ENCODE peak calls at places on chromosome 20, in ten cellular contexts. Q is mesendoderm, N is mammary epithelial cell, C is AG04450, X is WERI-Rb-1, W is thoracic aorta, V is astrocyte, F is tibial artery, O is PC-3, Z is suprapubic skin. M is an unnamed sample.

GRCh38 chr20:23050847-23051627 is 1.6 kb upstream of the THBD start:
- DNase-seq in F (peak), X (peak), Z (peak), W (peak), C (peak), V (peak), O (peak), Q (peak), N (peak), M (peak)

GRCh38 chr20:62816879-62817873 is at the start of gene COL9A3:
- DNase-seq in O (no peak), W (no peak), Q (peak), Z (no peak), V (no peak), C (no peak), F (no peak), N (no peak), X (no peak), M (no peak)

GRCh38 chr20:37866051-37866450 is 36.9 kb upstream of the VSTM2L start:
- DNase-seq in N (no peak), Q (no peak), F (peak), C (no peak), W (no peak), Z (no peak), O (no peak), V (no peak), X (no peak), M (no peak)

GRCh38 chr20:59008715-59009336 is 1.8 kb upstream of the CTSZ start:
- DNase-seq in O (no peak), F (peak), N (no peak), X (no peak), Z (no peak), Q (no peak), C (no peak), V (no peak), W (no peak), M (no peak)

GRCh38 chr20:35129647-35130069 is 17.5 kb downstream of the EDEM2 start:
- DNase-seq in O (peak), V (peak), N (peak), F (no peak), C (no peak), X (no peak), Q (no peak), Z (no peak), W (no peak), M (peak)

GRCh38 chr20:61041481-61041880 is 210.6 kb upstream of the CDH4 start:
- DNase-seq in V (no peak), Q (no peak), Z (no peak), X (no peak), O (no peak), N (no peak), W (no peak), C (no peak), F (peak), M (no peak)

GRCh38 chr20:48523191-48523757 is 304.5 kb downstream of the PREX1 start:
- DNase-seq in W (no peak), C (no peak), Q (peak), F (no peak), O (peak), V (peak), Z (no peak), X (no peak), N (peak), M (peak)

GRCh38 chr20:58173091-58173490 is 55.4 kb downstream of the ANKRD60 start:
- DNase-seq in Q (no peak), Z (no peak), F (no peak), X (no peak), N (no peak), W (no peak), O (no peak), V (no peak), C (no peak), M (no peak)

GRCh38 chr20:35146299-35146921 is 726 bp downstream of the EDEM2 start:
- DNase-seq in Q (peak), W (no peak), O (peak), X (peak), Z (peak), N (peak), F (peak), V (no peak), C (no peak), M (no peak)

GRCh38 chr20:39939241-39939865 is 749.7 kb downstream of the MAFB start:
- DNase-seq in Q (no peak), W (no peak), Z (no peak), C (no peak), V (peak), O (no peak), F (no peak), X (no peak), N (no peak), M (peak)

GRCh38 chr20:34615477-34615876 is 57.0 kb downstream of the MAP1LC3A start:
- DNase-seq in Q (no peak), N (peak), F (no peak), Z (no peak), V (peak), W (no peak), O (no peak), X (no peak), C (no peak), M (no peak)

GRCh38 chr20:11389188-11389587 is 528.5 kb upstream of the BTBD3 start:
- DNase-seq in V (peak), F (no peak), C (no peak), O (peak), Z (no peak), W (no peak), N (peak), Q (no peak), X (no peak), M (peak)

GRCh38 chr20:59823030-59823423 is 110.4 kb downstream of the SYCP2 start:
- DNase-seq in N (no peak), Q (no peak), F (no peak), Z (peak), W (no peak), V (no peak), O (no peak), C (no peak), X (no peak), M (no peak)

GRCh38 chr20:63166423-63167020 is 49.4 kb downstream of the YTHDF1 start:
- DNase-seq in N (no peak), W (no peak), F (no peak), X (no peak), O (no peak), Z (no peak), C (no peak), Q (no peak), V (no peak), M (no peak)

GRCh38 chr20:53527196-53527595 is 66.4 kb downstream of the ZNF217 start:
- DNase-seq in X (no peak), Q (no peak), O (no peak), Z (no peak), N (no peak), W (no peak), F (no peak), V (no peak), C (no peak), M (no peak)

GRCh38 chr20:43838703-43839060 is 76.0 kb upstream of the TOX2 start:
- DNase-seq in Z (no peak), Q (no peak), C (no peak), V (no peak), N (no peak), O (no peak), X (no peak), F (no peak), W (no peak), M (no peak)

GRCh38 chr20:19897891-19898290 is 119.3 kb upstream of the NAA20 start:
- DNase-seq in N (no peak), O (peak), X (no peak), Q (no peak), W (no peak), F (no peak), C (no peak), V (no peak), Z (no peak), M (no peak)

GRCh38 chr20:59240006-59240405 is 60.4 kb upstream of the EDN3 start:
- DNase-seq in W (no peak), Z (no peak), X (no peak), F (no peak), N (no peak), Q (peak), V (no peak), O (no peak), C (no peak), M (no peak)

GRCh38 chr20:22404609-22405170 is 179.7 kb downstream of the FOXA2 start:
- DNase-seq in N (no peak), Q (no peak), Z (no peak), V (no peak), W (no peak), X (no peak), F (no peak), O (peak), C (no peak), M (no peak)

GRCh38 chr20:62792182-62792939 is 3.9 kb upstream of the MRGBP start:
- DNase-seq in N (peak), Q (no peak), X (no peak), W (no peak), F (no peak), C (no peak), O (peak), V (peak), Z (no peak), M (peak)

GRCh38 chr20:57991211-57991841 is 237.1 kb downstream of the ANKRD60 start:
- DNase-seq in Q (peak), C (no peak), Z (peak), N (peak), X (no peak), F (no peak), V (peak), W (no peak), O (peak), M (peak)

GRCh38 chr20:62356948-62357667 is 10.0 kb downstream of the LAMA5 start:
- DNase-seq in Q (no peak), F (peak), N (peak), O (peak), C (no peak), X (peak), W (peak), Z (no peak), V (peak), M (no peak)

GRCh38 chr20:52972190-52972937 is at the start of gene TSHZ2:
- DNase-seq in Z (peak), N (peak), Q (peak), C (no peak), F (peak), X (peak), V (peak), O (no peak), W (no peak), M (peak)

GRCh38 chr20:60649541-60649940 is 602.5 kb upstream of the CDH4 start:
- DNase-seq in Q (no peak), Z (no peak), X (no peak), C (no peak), V (no peak), N (no peak), W (no peak), F (no peak), O (no peak), M (no peak)

GRCh38 chr20:63090682-63091571 is 84.2 kb upstream of the BHLHE23 start:
- DNase-seq in V (no peak), Z (peak), O (peak), X (peak), N (no peak), F (peak), W (no peak), C (no peak), Q (no peak), M (no peak)

GRCh38 chr20:36085686-36086267 is 68.8 kb upstream of the EPB41L1 start:
- DNase-seq in Q (peak), C (no peak), X (no peak), Z (no peak), N (peak), O (peak), V (peak), W (no peak), F (no peak), M (peak)

GRCh38 chr20:11844691-11845090 is 73.0 kb upstream of the BTBD3 start:
- DNase-seq in Z (no peak), X (no peak), C (no peak), O (no peak), W (no peak), V (peak), Q (no peak), N (no peak), F (no peak), M (no peak)

GRCh38 chr20:1711826-1712601 is 54.4 kb upstream of the SIRPG start:
- DNase-seq in C (no peak), Z (no peak), W (no peak), X (no peak), V (no peak), O (no peak), Q (no peak), N (no peak), F (no peak), M (no peak)

GRCh38 chr20:41512624-41513023 is 105.6 kb downstream of the CHD6 start:
- DNase-seq in O (no peak), W (no peak), N (no peak), X (no peak), F (no peak), C (no peak), Q (no peak), Z (no peak), V (no peak), M (no peak)
- H3K27ac ChIP-seq in O (no peak), W (no peak), N (no peak), X (no peak), F (no peak), C (no peak), Q (no peak), Z (no peak), V (no peak), M (no peak)

DNA sequence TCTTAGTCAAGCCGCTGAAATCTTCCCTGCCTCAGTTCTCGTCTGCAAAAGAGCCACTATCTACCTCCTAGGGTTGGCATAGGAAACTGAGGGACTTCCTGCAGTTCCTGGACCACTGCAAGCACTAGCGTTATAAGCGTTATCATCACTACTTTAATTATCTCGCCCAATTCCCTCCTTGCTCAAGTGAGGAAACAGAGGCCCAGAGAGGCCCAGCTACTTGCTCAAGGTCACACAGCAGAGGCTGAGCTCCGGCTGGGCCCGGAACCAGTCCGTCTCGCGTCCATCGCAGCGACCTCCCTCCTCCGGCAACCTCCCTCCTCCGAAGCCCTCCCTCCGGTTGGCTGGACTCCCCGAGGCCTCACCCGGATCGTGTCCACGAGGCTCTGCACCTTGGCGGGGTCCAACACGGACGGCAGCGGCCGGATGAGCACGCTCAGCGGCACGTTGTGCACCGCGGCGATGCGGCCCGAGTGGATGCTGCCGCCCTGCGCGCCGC is 340 bp downstream of the SRXN1 start:
- DNase-seq in W (no peak), X (peak), V (peak), N (peak), C (peak), Z (no peak), O (peak), F (no peak), Q (peak), M (peak)
- H3K27ac ChIP-seq in W (peak), X (peak), V (peak), N (peak), C (peak), Z (peak), O (peak), F (peak), Q (no peak), M (peak)

GRCh38 chr20:50439539-50440453 is 70.4 kb upstream of the PTPN1 start:
- DNase-seq in V (no peak), C (no peak), W (no peak), O (no peak), Q (no peak), N (no peak), Z (no peak), X (no peak), F (peak), M (no peak)

GRCh38 chr20:50438986-50439407 is 71.2 kb upstream of the PTPN1 start:
- DNase-seq in N (peak), Q (peak), V (peak), F (peak), C (no peak), O (peak), W (no peak), Z (no peak), X (no peak), M (peak)

GRCh38 chr20:50445367-50446151 is 64.6 kb upstream of the PTPN1 start:
- DNase-seq in O (no peak), Z (no peak), V (no peak), F (no peak), N (no peak), X (no peak), Q (peak), W (no peak), C (no peak), M (no peak)

GRCh38 chr20:50446351-50447101 is 63.7 kb upstream of the PTPN1 start:
- DNase-seq in F (no peak), W (no peak), Q (no peak), N (no peak), O (no peak), X (no peak), C (no peak), Z (no peak), V (no peak), M (no peak)

GRCh38 chr20:50442526-50442925 is 67.7 kb upstream of the PTPN1 start:
- DNase-seq in Z (no peak), Q (no peak), N (no peak), X (no peak), O (no peak), W (no peak), C (no peak), V (no peak), F (no peak), M (no peak)
- H3K27ac ChIP-seq in Z (peak), Q (no peak), N (no peak), X (no peak), O (no peak), W (no peak), C (no peak), V (no peak), F (peak), M (no peak)

GRCh38 chr20:3612795-3613560 is 50.2 kb downstream of the GFRA4 start:
- DNase-seq in Z (no peak), O (peak), F (no peak), V (no peak), Q (no peak), X (no peak), N (no peak), C (no peak), W (no peak), M (no peak)

GRCh38 chr20:3616250-3616649 is 46.9 kb downstream of the GFRA4 start:
- DNase-seq in N (peak), W (no peak), O (peak), V (peak), F (no peak), C (peak), X (no peak), Z (no peak), Q (peak), M (no peak)

GRCh38 chr20:3613821-3614440 is 49.3 kb downstream of the GFRA4 start:
- DNase-seq in F (no peak), Q (no peak), N (no peak), X (no peak), C (no peak), W (no peak), O (peak), Z (no peak), V (no peak), M (no peak)

GRCh38 chr20:3614509-3614908 is 48.7 kb downstream of the GFRA4 start:
- DNase-seq in Q (no peak), O (peak), C (no peak), N (no peak), W (no peak), F (no peak), V (peak), X (no peak), Z (no peak), M (no peak)
- H3K27ac ChIP-seq in Q (no peak), O (no peak), C (peak), N (no peak), W (no peak), F (no peak), V (no peak), X (no peak), Z (no peak), M (no peak)

M was measured in foreskin keratinocyte.